ENCODE peak calls at places on chromosomes 12 and 14, in four cellular contexts. G is HCT116, H is HepG2, W is K562. F is an unnamed sample.

GRCh38 chr12:44574586-44574985 is 301.5 kb downstream of the NELL2 start:
- DNase-seq in G (no peak), H (no peak), W (no peak), F (no peak)

GRCh38 chr14:106276326-106277267 is 750.2 kb downstream of the TMEM121 start:
- DNase-seq in G (no peak), H (no peak), W (no peak), F (no peak)

GRCh38 chr12:32595251-32595650 is 83.8 kb upstream of the DNM1L start:
- DNase-seq in G (no peak), H (no peak), W (no peak), F (no peak)

GRCh38 chr12:98639526-98639925 is 5.1 kb downstream of the IKBIP start:
- DNase-seq in G (no peak), H (no peak), W (no peak), F (no peak)

GRCh38 chr12:77943466-77943865 is 112.8 kb downstream of the NAV3 start:
- DNase-seq in G (peak), H (no peak), W (no peak), F (no peak)

GRCh38 chr14:22883191-22883976 is at the start of gene REM2:
- DNase-seq in G (no peak), H (no peak), W (no peak), F (peak)

GRCh38 chr14:37343307-37344094 is 145.8 kb downstream of the MIPOL1 start:
- DNase-seq in G (no peak), H (no peak), W (no peak), F (no peak)

GRCh38 chr14:91329615-91330014 is 85.1 kb upstream of the GPR68 start:
- DNase-seq in G (no peak), H (no peak), W (no peak), F (no peak)

GRCh38 chr12:47942327-47943230 is 20.8 kb upstream of the TMEM106C start:
- DNase-seq in G (no peak), H (peak), W (peak), F (peak)

GRCh38 chr12:113149361-113150150 is at the start of gene CFAP73:
- DNase-seq in G (peak), H (peak), W (peak), F (peak)

GRCh38 chr12:6722863-6723262 is 983 bp upstream of the COPS7A start:
- DNase-seq in G (no peak), H (no peak), W (no peak), F (no peak)
- TF ChIP-seq ELF1 in G (no peak), H (no peak), W (no peak), F (no peak)

GRCh38 chr12:6646276-6647082 is 753 bp downstream of the ACRBP start:
- DNase-seq in G (no peak), H (no peak), W (no peak), F (peak)

GRCh38 chr12:6643569-6644256 is 3.5 kb downstream of the ACRBP start:
- DNase-seq in G (no peak), H (no peak), W (no peak), F (peak)

GRCh38 chr12:6644257-6644596 is 3.0 kb downstream of the ACRBP start:
- DNase-seq in G (no peak), H (no peak), W (no peak), F (peak)

GRCh38 chr12:6644903-6645302 is 2.3 kb downstream of the ACRBP start:
- DNase-seq in G (no peak), H (no peak), W (no peak), F (peak)

DNA sequence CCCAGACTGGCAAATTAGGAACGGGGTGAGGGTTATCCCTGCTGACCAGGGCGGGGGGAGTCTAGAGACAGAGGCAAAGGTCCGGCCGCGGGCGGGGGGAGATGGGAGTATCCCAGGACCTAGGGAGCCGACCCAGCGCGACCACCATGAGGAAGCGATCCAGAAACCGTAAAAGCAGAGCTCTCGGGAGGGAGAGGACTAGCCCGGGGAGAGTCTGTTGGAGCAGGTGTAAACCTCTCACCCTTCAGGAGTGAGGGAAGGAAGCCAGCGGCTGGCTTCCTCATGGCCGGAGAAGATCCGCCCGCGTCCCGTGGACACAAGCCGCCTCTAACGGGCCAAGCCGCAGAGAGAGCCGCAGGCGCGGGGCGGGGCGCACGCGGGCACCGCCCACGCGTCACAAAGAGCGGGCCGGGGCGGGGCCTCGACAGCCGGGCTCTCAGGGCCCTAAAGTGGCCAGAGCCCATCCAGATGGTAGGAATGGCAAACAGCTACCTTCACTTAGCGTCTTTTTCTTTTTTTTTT is at the start of gene ACRBP:
- DNase-seq in G (no peak), H (no peak), W (no peak), F (no peak)
- TF ChIP-seq ELF1 in G (no peak), H (no peak), W (no peak), F (no peak)

DNA sequence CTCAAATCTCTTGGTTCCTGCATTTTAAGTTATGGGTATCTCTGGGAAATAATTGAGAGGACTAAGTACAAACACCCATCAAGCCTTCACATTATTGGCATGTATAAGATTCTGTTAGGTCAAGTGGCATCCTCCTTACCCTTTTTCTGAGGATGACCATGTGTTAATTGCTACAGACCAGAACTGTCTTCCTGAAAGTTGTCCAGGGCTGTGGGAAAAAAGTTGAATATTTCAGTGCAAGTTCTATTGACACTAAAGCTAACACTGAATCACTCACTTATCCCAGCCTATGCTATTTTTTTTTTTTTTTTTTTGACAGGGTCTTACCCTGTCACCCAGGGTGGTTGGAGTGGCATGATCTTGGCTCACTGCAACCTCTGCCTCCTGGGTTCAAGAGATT is 130.1 kb upstream of the HIF1A start:
- DNase-seq in G (no peak), H (no peak), W (no peak), F (no peak)
- TF ChIP-seq ELF1 in G (no peak), H (no peak), W (no peak), F (no peak)

DNA sequence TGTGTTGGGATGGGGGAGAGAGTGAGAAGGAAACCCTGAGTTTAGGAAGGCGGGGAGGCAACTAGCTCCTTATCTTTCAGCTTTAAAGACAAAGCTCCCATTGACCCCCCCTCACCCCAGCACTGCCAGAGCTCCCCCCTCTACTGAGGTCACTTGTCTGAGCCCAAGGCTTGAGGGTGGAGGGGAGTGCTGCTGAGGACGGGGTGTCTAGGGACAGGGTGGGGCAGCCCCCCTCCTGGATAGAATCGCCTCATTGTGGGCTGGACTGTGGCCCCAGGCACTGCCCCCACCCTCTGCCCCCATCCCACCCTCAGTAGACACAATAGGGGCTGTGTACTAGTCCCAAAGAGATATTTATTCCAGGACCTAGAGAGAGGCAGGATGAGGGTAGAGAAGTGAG is 3.0 kb downstream of the ERBB3 start:
- DNase-seq in G (no peak), H (peak), W (peak), F (no peak)
- TF ChIP-seq ELF1 in G (no peak), H (no peak), W (no peak), F (no peak)

DNA sequence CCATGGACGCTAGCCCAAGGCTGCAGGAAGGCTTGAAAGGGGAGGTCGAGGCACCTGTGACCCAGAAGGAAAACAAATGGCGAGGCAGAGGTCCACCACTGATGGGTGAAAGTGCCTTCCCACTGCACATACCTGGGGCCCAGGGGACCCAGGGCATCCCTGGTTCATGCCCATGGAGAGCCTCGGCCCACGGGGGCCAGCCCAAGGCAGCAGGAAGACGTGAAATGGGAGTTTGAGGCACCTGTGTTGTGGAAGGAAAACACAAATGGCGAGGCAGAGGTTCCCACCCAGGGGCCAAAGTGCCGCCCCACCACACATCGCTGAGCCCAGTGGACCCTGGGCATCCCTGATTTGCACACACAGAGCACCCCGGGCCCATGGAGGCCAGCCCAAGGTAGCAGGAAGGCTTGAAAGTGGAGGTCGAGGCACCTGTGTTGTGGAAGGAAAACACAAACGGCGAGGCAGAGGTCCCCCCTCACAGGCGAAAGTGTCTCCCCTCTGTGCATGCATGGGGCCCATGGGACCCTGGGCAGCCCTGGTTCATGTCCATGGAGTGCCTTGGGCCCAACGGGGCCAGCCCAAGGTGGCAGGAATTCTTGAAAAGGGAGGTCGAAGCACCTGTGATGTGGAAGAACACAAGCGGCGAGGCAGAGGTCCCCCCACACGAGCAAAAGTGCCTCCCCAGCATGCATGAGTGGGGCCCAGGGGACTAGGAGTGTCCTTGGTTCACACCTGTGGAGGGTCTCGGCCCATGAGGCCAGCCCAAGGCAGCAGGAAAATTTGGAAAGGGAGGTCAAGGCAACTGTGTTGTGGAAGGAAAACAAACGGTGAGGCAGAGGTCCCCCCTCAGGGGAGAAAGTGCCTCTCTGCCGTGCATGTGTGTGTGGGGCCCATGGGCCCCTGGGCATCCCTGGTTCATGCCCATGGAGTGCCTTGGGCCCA is 383.3 kb downstream of the ALG10 start:
- DNase-seq in G (no peak), H (no peak), W (peak), F (peak)
- TF ChIP-seq ELF1 in G (no peak), H (no peak), W (no peak), F (no peak)

DNA sequence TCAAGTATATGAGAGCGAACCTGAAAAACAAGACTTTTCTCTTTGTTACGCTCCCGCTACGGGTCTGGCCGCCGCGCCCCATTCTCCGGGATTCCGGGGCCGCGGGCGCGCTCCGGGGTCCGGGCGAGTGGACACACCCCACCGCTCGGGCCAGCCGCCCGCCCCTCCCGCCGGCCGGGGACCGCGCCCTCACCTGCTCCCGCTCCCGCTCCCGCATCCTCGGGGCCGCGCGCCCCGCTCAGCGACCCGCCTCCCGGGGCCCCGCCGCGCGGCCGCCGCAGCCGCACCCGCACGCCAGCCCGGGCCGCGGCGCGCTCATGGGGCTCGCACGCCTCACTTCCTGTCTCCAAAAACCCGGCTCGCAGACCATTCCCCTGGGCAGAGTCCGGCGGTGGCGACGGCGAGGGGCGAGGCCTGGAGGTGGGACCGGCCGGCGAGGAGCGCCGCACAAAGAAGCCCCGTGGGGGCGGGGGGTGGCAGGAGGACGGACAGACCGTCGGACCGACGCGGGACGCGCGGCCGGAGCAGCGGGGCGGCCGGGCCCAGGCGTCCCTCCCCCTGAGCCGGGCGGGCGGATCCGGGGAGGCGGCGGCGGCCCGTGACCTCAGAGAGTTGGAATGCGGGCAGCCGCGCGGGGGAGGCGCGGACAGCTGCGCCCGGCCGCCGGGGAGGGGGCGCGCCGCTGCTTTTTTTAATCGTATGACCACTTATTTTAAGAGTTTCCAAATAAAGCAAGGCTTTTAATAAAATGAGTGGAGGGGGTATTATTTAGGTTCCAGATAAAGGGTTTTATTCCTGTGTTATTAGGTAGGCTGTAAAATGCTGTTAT is at the start of gene PTPN21:
- DNase-seq in G (no peak), H (peak), W (peak), F (peak)
- TF ChIP-seq ELF1 in G (no peak), H (no peak), W (peak), F (no peak)

F was measured in SK-N-SH.